ENCODE peak calls at places on chromosome 1, in four cellular contexts. One of them, this sample, is unnamed.
A peak's percentile ranks its signal among the peaks of the same experiment; 100 is the strongest.

GRCh38 chr1:54327386-54328116 is 78.6 kb downstream of the SSBP3 start:
- DNase-seq in heart left ventricle: no peak
- DNase-seq in Daoy: no peak
- DNase-seq in ureter: no peak
- DNase-seq in this sample: no peak

GRCh38 chr1:241979071-241979470 is 19.8 kb downstream of the MAP1LC3C start:
- DNase-seq in heart left ventricle: no peak
- DNase-seq in Daoy: no peak
- DNase-seq in ureter: no peak
- DNase-seq in this sample: no peak

GRCh38 chr1:198925575-198925974 is 286.7 kb downstream of the PTPRC start:
- DNase-seq in heart left ventricle: no peak
- DNase-seq in Daoy: no peak
- DNase-seq in ureter: no peak
- DNase-seq in this sample: no peak

GRCh38 chr1:207941664-207942063 is 30.7 kb upstream of the CD34 start:
- DNase-seq in heart left ventricle: peak; percentile 87
- DNase-seq in Daoy: peak; percentile 50
- DNase-seq in ureter: peak; percentile 72
- DNase-seq in this sample: no peak

GRCh38 chr1:208821939-208822338 is 577.8 kb upstream of the PLXNA2 start:
- DNase-seq in heart left ventricle: no peak
- DNase-seq in Daoy: no peak
- DNase-seq in ureter: no peak
- DNase-seq in this sample: no peak

GRCh38 chr1:187042538-187042937 is 213.8 kb downstream of the PLA2G4A start:
- DNase-seq in heart left ventricle: no peak
- DNase-seq in Daoy: no peak
- DNase-seq in ureter: no peak
- DNase-seq in this sample: no peak

GRCh38 chr1:199124351-199124750 is 485.5 kb downstream of the PTPRC start:
- DNase-seq in heart left ventricle: no peak
- DNase-seq in Daoy: peak; percentile 14
- DNase-seq in ureter: no peak
- DNase-seq in this sample: peak; percentile 31

GRCh38 chr1:4170953-4171352 is 270.9 kb upstream of the C1orf174 start:
- DNase-seq in heart left ventricle: no peak
- DNase-seq in Daoy: no peak
- DNase-seq in ureter: no peak
- DNase-seq in this sample: no peak

GRCh38 chr1:157140068-157140588 is 1.9 kb upstream of the ETV3 start:
- DNase-seq in heart left ventricle: no peak
- DNase-seq in Daoy: no peak
- DNase-seq in ureter: no peak
- DNase-seq in this sample: no peak

GRCh38 chr1:159196543-159196942 is 8.1 kb upstream of the ACKR1 start:
- DNase-seq in heart left ventricle: no peak
- DNase-seq in Daoy: no peak
- DNase-seq in ureter: no peak
- DNase-seq in this sample: no peak

GRCh38 chr1:36122062-36122461 is 3.0 kb downstream of the COL8A2 start:
- DNase-seq in heart left ventricle: no peak
- DNase-seq in Daoy: no peak
- DNase-seq in ureter: no peak
- DNase-seq in this sample: no peak

GRCh38 chr1:219990782-219991510 is 55.4 kb downstream of the EPRS1 start:
- DNase-seq in heart left ventricle: no peak
- DNase-seq in Daoy: peak; percentile 9
- DNase-seq in ureter: no peak
- DNase-seq in this sample: no peak

This sample was measured in RCC 7860.